ENCODE peak calls at places on chromosomes 4 and X, in seven cellular contexts. B, K, R, Q, G, E and F are unnamed samples.

GRCh38 chrX:105876658-105877057 is 54.3 kb downstream of the NRK start:
- DNase-seq in B (no peak), K (peak), R (no peak), Q (no peak), G (no peak), E (no peak), F (no peak)

GRCh38 chrX:116204947-116205346 is 34.4 kb downstream of the AGTR2 start:
- DNase-seq in B (no peak), K (peak), R (no peak), Q (no peak), G (peak), E (no peak), F (no peak)

GRCh38 chr4:180767330-180767729 is 1475.9 kb upstream of the TENM3 start:
- DNase-seq in B (no peak), K (no peak), R (no peak), Q (no peak), G (no peak), E (no peak), F (no peak)

GRCh38 chr4:128501239-128501638 is 213.6 kb upstream of the PGRMC2 start:
- DNase-seq in B (no peak), K (no peak), R (no peak), Q (no peak), G (no peak), E (no peak), F (no peak)

GRCh38 chrX:108114541-108114940 is 23.0 kb downstream of the ATG4A start:
- DNase-seq in B (no peak), K (no peak), R (no peak), Q (no peak), G (no peak), E (no peak), F (no peak)

GRCh38 chrX:41027388-41027787 is 57.9 kb upstream of the USP9X start:
- DNase-seq in B (no peak), K (no peak), R (no peak), Q (no peak), G (no peak), E (no peak), F (no peak)

GRCh38 chrX:80876877-80877276 is 67.2 kb upstream of the BRWD3 start:
- DNase-seq in B (no peak), K (peak), R (no peak), Q (no peak), G (peak), E (no peak), F (no peak)

GRCh38 chr4:41146716-41147506 is 67.4 kb downstream of the APBB2 start:
- DNase-seq in B (no peak), K (no peak), R (no peak), Q (no peak), G (peak), E (no peak), F (peak)